ENCODE peak calls at places on chromosome 20, in seven cellular contexts. D is right lobe of liver; S is activated naive CD8-positive, alpha-beta T cell treated with anti-CD3 and anti-CD28 coated beads, Interleukin-2, amount 50 U/mL, for 24 hours; P is left ventricle myocardium superior; C is stimulated activated memory B cell treated with anti-CD40 and anti-IgM and Interleukin-4, amounts not matched to agents 10 μg/mL and 1 μg/mL and 100 μg/mL, for 72 hours; O is CD8-positive, alpha-beta T cell; T is left cardiac atrium. M is an unnamed sample.

GRCh38 chr20:45347936-45348809 is at the start of gene SDC4:
- ATAC-seq in O (peak), C (peak), S (peak), T (peak), D (peak), P (peak), M (peak)

GRCh38 chr20:11995750-11996567 is 78.3 kb downstream of the BTBD3 start:
- ATAC-seq in P (peak), S (no peak), O (no peak), D (no peak), T (peak), C (no peak), M (no peak)

GRCh38 chr20:34713194-34713943 is 9.2 kb downstream of the TP53INP2 start:
- ATAC-seq in O (no peak), P (peak), C (no peak), S (peak), T (peak), D (no peak), M (peak)

GRCh38 chr20:58130574-58130973 is 97.9 kb downstream of the ANKRD60 start:
- ATAC-seq in T (no peak), D (no peak), S (no peak), P (no peak), C (no peak), O (no peak), M (no peak)

GRCh38 chr20:62979876-62980373 is 26.8 kb downstream of the BHLHE23 start:
- ATAC-seq in D (no peak), S (no peak), T (no peak), C (no peak), O (no peak), P (no peak), M (no peak)

GRCh38 chr20:483791-484644 is 21.7 kb upstream of the TBC1D20 start:
- ATAC-seq in P (peak), O (no peak), C (no peak), T (peak), S (no peak), D (peak), M (no peak)

GRCh38 chr20:50151034-50151743 is 2.3 kb downstream of the PEDS1 start:
- ATAC-seq in S (no peak), D (no peak), P (no peak), C (no peak), T (no peak), O (no peak), M (no peak)

GRCh38 chr20:35344354-35344837 is 52.2 kb upstream of the FAM83C start:
- ATAC-seq in C (no peak), P (peak), O (no peak), T (peak), D (peak), S (no peak), M (peak)

GRCh38 chr20:37681384-37681977 is 12.3 kb upstream of the CTNNBL1 start:
- ATAC-seq in C (no peak), D (no peak), O (no peak), T (no peak), P (no peak), S (no peak), M (no peak)

GRCh38 chr20:49624317-49624716 is 56.4 kb upstream of the PTGIS start:
- ATAC-seq in S (no peak), C (no peak), P (no peak), T (no peak), D (no peak), O (no peak), M (no peak)

M was measured in esophagus mucosa.